ENCODE peak calls at places on chromosomes 4 and X, in ten cellular contexts. L is mesothelial cell of epicardium; W is activated B cell treated with CpG ODN at 0.5 μM for 24 hours; S is lower lobe of right lung; H is iPS DF 6.9; O is AG10803; B is activated T-cell treated with anti-CD3 and anti-CD28 coated beads, Interleukin-2, amount 50 U/mL, for 72 hours; X is sigmoid colon; R is activated naive CD4-positive, alpha-beta T cell treated with anti-CD3 and anti-CD28 coated beads, Interleukin-2, amount 50 U/mL, for 72 hours; Z is neural crest cell. A is an unnamed sample.

GRCh38 chrX:115387327-115387726 is 97.8 kb downstream of the LUZP4 start:
- DNase-seq in Z (no peak), X (no peak), W (no peak), O (no peak), L (no peak), S (no peak), H (no peak), R (no peak), B (no peak), A (no peak)

GRCh38 chrX:92351531-92351930 is 572.4 kb downstream of the PCDH11X start:
- DNase-seq in W (no peak), R (no peak), Z (no peak), L (no peak), X (no peak), H (no peak), B (no peak), S (no peak), O (no peak), A (no peak)

GRCh38 chrX:28847423-28847822 is 260.2 kb downstream of the IL1RAPL1 start:
- DNase-seq in Z (peak; percentile 14), W (no peak), R (no peak), X (peak; percentile 64), L (no peak), O (no peak), S (no peak), H (no peak), B (no peak), A (no peak)

GRCh38 chrX:17374619-17375360 is at the start of gene NHS:
- DNase-seq in L (peak; percentile 76), S (peak; percentile 52), O (peak; percentile 78), Z (peak; percentile 69), R (no peak), H (no peak), W (no peak), X (peak; percentile 89), B (peak; percentile 40), A (no peak)

GRCh38 chr4:6177587-6178197 is 22.7 kb downstream of the JAKMIP1 start:
- DNase-seq in R (peak; percentile 26), Z (no peak), O (no peak), W (no peak), X (no peak), L (no peak), S (no peak), B (peak; percentile 81), H (no peak), A (peak; percentile 50)

GRCh38 chrX:69055193-69055592 is 110.1 kb downstream of the PJA1 start:
- DNase-seq in S (no peak), X (no peak), H (no peak), B (no peak), Z (no peak), O (no peak), R (no peak), L (no peak), W (no peak), A (no peak)

GRCh38 chr4:168717852-168718251 is 221.0 kb downstream of the PALLD start:
- DNase-seq in O (peak; percentile 58), L (no peak), S (no peak), B (no peak), H (no peak), X (no peak), R (no peak), W (no peak), Z (no peak), A (no peak)

GRCh38 chr4:56656346-56656643 is 24.8 kb downstream of the HOPX start:
- DNase-seq in O (no peak), W (no peak), Z (peak; percentile 14), H (no peak), L (no peak), R (peak; percentile 48), X (no peak), B (peak; percentile 71), S (no peak), A (no peak)

GRCh38 chrX:3638280-3638873 is 75.1 kb downstream of the PRKX start:
- DNase-seq in X (no peak), Z (peak; percentile 71), B (peak; percentile 4), R (peak; percentile 7), O (peak; percentile 34), H (peak; percentile 5), L (peak; percentile 58), S (no peak), W (no peak), A (peak; percentile 0)

GRCh38 chr4:8069102-8069752 is 89.4 kb downstream of the ABLIM2 start:
- DNase-seq in S (peak; percentile 45), X (no peak), H (no peak), O (no peak), W (no peak), B (no peak), R (no peak), L (no peak), Z (no peak), A (no peak)